ENCODE peak calls at places on chromosomes 7 and 10, in ten cellular contexts. Y is WTC11, L is mammary epithelial cell, H is cardiac muscle cell, B is dorsolateral prefrontal cortex, C is lower leg skin, K is endothelial cell, W is progenitor cell of endocrine pancreas, N is upper lobe of right lung, Q is mucosa of descending colon. U is an unnamed sample.

GRCh38 chr10:86596266-86596665 is 58.1 kb upstream of the OPN4 start:
- DNase-seq in Y (no peak), L (no peak), H (peak), B (no peak), C (peak), K (no peak), W (no peak), N (no peak), Q (no peak), U (no peak)

GRCh38 chr7:36473454-36474282 is 84.0 kb downstream of the ANLN start:
- DNase-seq in Y (peak), L (peak), H (peak), B (peak), C (no peak), K (peak), W (peak), N (no peak), Q (peak), U (no peak)

GRCh38 chr10:129035052-129035805 is 431.8 kb upstream of the MGMT start:
- DNase-seq in Y (no peak), L (no peak), H (no peak), B (no peak), C (peak), K (no peak), W (no peak), N (no peak), Q (peak), U (no peak)

GRCh38 chr10:22599048-22599561 is 115.3 kb downstream of the PIP4K2A start:
- DNase-seq in Y (no peak), L (peak), H (peak), B (no peak), C (no peak), K (no peak), W (no peak), N (no peak), Q (no peak), U (no peak)

GRCh38 chr10:117804470-117805011 is 242.2 kb downstream of the RAB11FIP2 start:
- DNase-seq in Y (no peak), L (no peak), H (no peak), B (peak), C (peak), K (no peak), W (no peak), N (peak), Q (no peak), U (peak)

GRCh38 chr7:2104107-2104710 is 128.5 kb downstream of the MAD1L1 start:
- DNase-seq in Y (peak), L (no peak), H (peak), B (peak), C (peak), K (peak), W (peak), N (peak), Q (peak), U (peak)

GRCh38 chr7:52586704-52587103 is 448.7 kb upstream of the POM121L12 start:
- DNase-seq in Y (no peak), L (no peak), H (no peak), B (no peak), C (no peak), K (no peak), W (no peak), N (no peak), Q (no peak), U (no peak)

GRCh38 chr7:131052285-131052942 is 275.3 kb upstream of the MKLN1 start:
- DNase-seq in Y (no peak), L (no peak), H (no peak), B (no peak), C (no peak), K (no peak), W (no peak), N (no peak), Q (no peak), U (no peak)

GRCh38 chr10:113720386-113720785 is 31.1 kb upstream of the PLEKHS1 start:
- DNase-seq in Y (no peak), L (no peak), H (no peak), B (no peak), C (no peak), K (no peak), W (no peak), N (no peak), Q (no peak), U (no peak)

GRCh38 chr7:23467731-23468720 is 2.3 kb downstream of the IGF2BP3 start:
- DNase-seq in Y (peak), L (peak), H (peak), B (no peak), C (no peak), K (peak), W (peak), N (no peak), Q (no peak), U (no peak)

GRCh38 chr7:75711076-75711475 is 27.7 kb downstream of the HIP1 start:
- DNase-seq in Y (no peak), L (no peak), H (peak), B (no peak), C (no peak), K (no peak), W (no peak), N (no peak), Q (no peak), U (no peak)

GRCh38 chr7:80508440-80508839 is 3.4 kb downstream of the GNAT3 start:
- DNase-seq in Y (no peak), L (no peak), H (peak), B (no peak), C (no peak), K (no peak), W (no peak), N (no peak), Q (no peak), U (peak)

GRCh38 chr10:88198023-88198422 is 334.6 kb downstream of the PTEN start:
- DNase-seq in Y (no peak), L (peak), H (no peak), B (no peak), C (no peak), K (no peak), W (no peak), N (no peak), Q (no peak), U (no peak)

GRCh38 chr10:98858525-98858924 is 377.1 kb downstream of the HPSE2 start:
- DNase-seq in Y (peak), L (no peak), H (peak), B (no peak), C (no peak), K (no peak), W (no peak), N (no peak), Q (no peak), U (no peak)

GRCh38 chr7:105776068-105776790 is 100.2 kb downstream of the ATXN7L1 start:
- DNase-seq in Y (peak), L (peak), H (peak), B (no peak), C (no peak), K (no peak), W (no peak), N (no peak), Q (no peak), U (peak)

GRCh38 chr7:152537639-152538038 is 101.8 kb upstream of the KMT2C start:
- DNase-seq in Y (no peak), L (no peak), H (no peak), B (no peak), C (no peak), K (no peak), W (no peak), N (no peak), Q (no peak), U (no peak)

GRCh38 chr7:50342616-50343114 is 38.1 kb downstream of the IKZF1 start:
- DNase-seq in Y (no peak), L (no peak), H (peak), B (no peak), C (no peak), K (no peak), W (no peak), N (no peak), Q (no peak), U (no peak)

GRCh38 chr10:104380336-104380735 is 26.7 kb downstream of the CFAP58 start:
- DNase-seq in Y (no peak), L (no peak), H (no peak), B (no peak), C (no peak), K (no peak), W (no peak), N (no peak), Q (no peak), U (no peak)

GRCh38 chr7:124201768-124202349 is 169.0 kb upstream of the TMEM229A start:
- DNase-seq in Y (no peak), L (peak), H (peak), B (no peak), C (no peak), K (no peak), W (no peak), N (no peak), Q (no peak), U (peak)

GRCh38 chr7:44438851-44439250 is 51.6 kb downstream of the NUDCD3 start:
- DNase-seq in Y (no peak), L (no peak), H (no peak), B (no peak), C (no peak), K (no peak), W (no peak), N (no peak), Q (no peak), U (no peak)

GRCh38 chr10:576130-576465 is 113.4 kb downstream of the DIP2C start:
- DNase-seq in Y (no peak), L (peak), H (peak), B (no peak), C (peak), K (no peak), W (no peak), N (no peak), Q (no peak), U (no peak)

GRCh38 chr10:7304110-7304509 is 106.7 kb downstream of the SFMBT2 start:
- DNase-seq in Y (no peak), L (no peak), H (no peak), B (no peak), C (no peak), K (no peak), W (no peak), N (no peak), Q (no peak), U (no peak)

GRCh38 chr10:96910488-96911395 is 78.6 kb downstream of the LCOR start:
- DNase-seq in Y (no peak), L (peak), H (peak), B (no peak), C (no peak), K (peak), W (no peak), N (no peak), Q (no peak), U (no peak)

GRCh38 chr10:114103286-114103685 is 59.6 kb downstream of the ADRB1 start:
- DNase-seq in Y (no peak), L (peak), H (peak), B (no peak), C (no peak), K (no peak), W (no peak), N (no peak), Q (no peak), U (peak)

DNA sequence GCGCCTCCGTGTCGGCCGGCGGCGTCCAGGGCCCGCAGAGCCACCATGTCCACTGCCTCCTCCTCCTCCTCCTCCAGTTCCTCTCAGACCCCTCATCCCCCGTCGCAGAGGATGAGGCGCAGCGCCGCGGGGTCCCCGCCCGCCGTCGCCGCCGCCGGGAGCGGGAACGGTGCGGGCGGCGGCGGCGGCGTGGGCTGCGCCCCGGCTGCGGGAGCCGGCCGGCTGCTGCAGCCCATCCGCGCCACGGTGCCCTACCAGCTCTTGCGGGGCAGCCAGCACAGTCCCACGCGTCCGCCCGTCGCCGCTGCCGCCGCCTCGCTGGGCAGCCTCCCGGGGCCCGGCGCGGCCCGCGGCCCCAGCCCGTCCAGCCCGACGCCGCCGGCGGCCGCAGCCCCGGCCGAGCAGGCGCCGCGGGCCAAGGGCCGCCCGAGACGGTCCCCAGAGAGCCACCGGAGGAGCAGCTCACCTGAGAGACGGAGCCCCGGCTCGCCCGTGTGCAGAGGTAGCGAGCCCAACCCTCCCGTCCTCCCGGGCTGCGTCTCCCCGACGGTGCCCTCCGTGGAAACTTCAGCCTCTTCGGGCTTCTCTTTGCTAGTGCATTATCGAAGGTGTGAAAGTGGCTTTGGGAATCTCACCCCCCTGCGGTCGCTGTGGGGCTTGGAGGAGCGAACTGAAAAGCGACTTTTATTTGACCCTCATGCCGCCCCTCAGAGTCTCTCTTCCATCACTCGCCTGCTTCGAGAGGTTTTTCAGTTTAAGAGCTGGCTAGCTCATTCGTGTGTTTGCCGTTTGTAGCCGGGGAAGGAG is 913 bp downstream of the GLCCI1 start:
- DNase-seq in Y (peak), L (peak), H (peak), B (peak), C (peak), K (peak), W (peak), N (peak), Q (peak), U (no peak)
- TF ChIP-seq CTCF in Y (no peak), L (peak), H (no peak), B (peak), C (no peak), K (no peak), W (peak), N (peak), Q (no peak), U (no peak)

DNA sequence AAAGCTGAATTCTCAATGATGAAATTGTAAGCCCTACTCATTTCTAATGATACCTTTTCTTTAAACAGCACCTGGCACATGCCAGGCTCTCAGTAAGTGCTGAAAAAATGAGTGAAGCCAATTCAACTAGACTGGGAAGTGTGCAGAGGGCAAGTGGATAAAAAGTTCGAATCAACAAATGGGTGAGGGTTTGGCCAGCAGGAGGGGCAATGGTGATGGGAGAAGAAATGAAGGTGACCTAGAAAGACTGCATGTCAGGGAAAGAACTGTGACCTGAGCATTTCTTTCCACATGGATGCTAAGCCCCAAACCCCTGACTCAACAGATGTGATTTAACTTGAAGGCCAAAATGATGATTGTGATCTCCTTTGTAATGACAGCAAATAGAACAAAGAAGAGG is 54.6 kb downstream of the DKK1 start:
- DNase-seq in Y (no peak), L (no peak), H (no peak), B (no peak), C (no peak), K (no peak), W (no peak), N (no peak), Q (no peak), U (no peak)
- TF ChIP-seq CTCF in Y (no peak), L (peak), H (no peak), B (no peak), C (no peak), K (no peak), W (no peak), N (no peak), Q (no peak), U (peak)

GRCh38 chr7:127588697-127589482 is 679 bp downstream of the ARF5 start:
- DNase-seq in Y (peak), L (peak), H (peak), B (peak), C (peak), K (peak), W (peak), N (peak), Q (peak), U (peak)
- TF ChIP-seq CTCF in Y (peak), L (peak), H (peak), B (peak), C (no peak), K (no peak), W (peak), N (peak), Q (no peak), U (peak)

DNA sequence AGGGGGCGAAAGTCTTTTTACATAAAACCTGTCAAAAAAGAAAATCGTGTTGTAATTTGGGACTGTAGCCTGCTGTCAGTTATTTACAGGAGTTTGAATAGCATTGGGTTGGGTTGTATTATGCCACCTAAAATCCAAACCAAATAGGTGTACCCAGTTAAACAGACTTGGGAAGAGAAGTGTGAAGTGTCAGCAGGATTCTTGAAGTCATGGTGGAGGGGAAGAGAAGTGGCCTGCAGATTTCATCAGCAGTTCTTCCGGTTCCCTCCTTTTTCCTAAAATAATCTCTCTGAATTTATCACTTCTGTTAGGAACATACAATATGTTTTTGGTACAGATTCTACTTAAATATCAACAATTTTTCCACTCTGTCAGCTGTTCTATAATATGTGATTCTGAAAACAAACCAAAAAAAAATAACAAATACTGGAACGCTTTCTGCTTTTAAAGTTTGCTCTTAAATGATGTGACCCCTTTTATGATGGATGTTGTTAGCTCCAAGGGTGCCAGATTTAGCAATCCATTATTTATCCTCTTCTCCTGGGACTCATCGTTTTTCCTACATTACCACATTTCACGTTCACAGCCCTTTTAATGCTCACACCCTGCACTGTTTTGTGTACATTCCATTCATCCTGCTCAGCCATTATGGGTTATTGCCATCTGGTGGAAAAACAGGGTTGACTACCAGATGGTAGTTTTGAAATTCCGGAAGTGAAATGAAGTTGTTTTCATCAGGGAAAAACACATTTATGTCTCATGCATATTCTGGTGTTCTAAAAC is 18.7 kb upstream of the ARHGAP12 start:
- DNase-seq in Y (no peak), L (peak), H (peak), B (no peak), C (peak), K (no peak), W (no peak), N (no peak), Q (no peak), U (no peak)
- TF ChIP-seq CTCF in Y (no peak), L (peak), H (peak), B (peak), C (no peak), K (no peak), W (peak), N (peak), Q (no peak), U (peak)

GRCh38 chr7:142033154-142033553 is 37.5 kb downstream of the MGAM start:
- DNase-seq in Y (no peak), L (no peak), H (no peak), B (no peak), C (no peak), K (no peak), W (no peak), N (no peak), Q (no peak), U (no peak)

GRCh38 chr7:142024547-142024946 is 28.9 kb downstream of the MGAM start:
- DNase-seq in Y (no peak), L (peak), H (no peak), B (no peak), C (no peak), K (no peak), W (no peak), N (no peak), Q (no peak), U (no peak)

GRCh38 chr7:142030846-142031245 is 35.2 kb downstream of the MGAM start:
- DNase-seq in Y (no peak), L (no peak), H (no peak), B (no peak), C (no peak), K (no peak), W (no peak), N (no peak), Q (no peak), U (no peak)

GRCh38 chr7:142025896-142026295 is 30.2 kb downstream of the MGAM start:
- DNase-seq in Y (no peak), L (peak), H (no peak), B (no peak), C (no peak), K (no peak), W (no peak), N (no peak), Q (no peak), U (no peak)

DNA sequence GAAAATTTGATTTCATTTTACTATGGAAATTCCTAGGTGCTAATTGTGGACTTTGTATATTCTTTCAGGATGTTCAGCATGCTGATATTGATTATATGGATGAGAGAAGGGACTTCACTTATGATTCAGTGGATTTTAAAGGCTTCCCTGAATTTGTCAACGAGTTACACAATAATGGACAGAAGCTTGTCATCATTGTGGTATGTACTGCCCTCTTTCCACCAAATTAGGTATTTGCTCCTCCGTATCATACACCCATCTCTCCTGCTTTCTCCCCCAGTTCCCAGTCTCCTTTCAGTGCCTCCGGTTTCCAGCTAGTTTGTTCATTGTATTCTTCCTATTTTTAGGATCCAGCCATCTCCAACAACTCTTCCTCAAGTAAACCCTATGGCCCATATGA is 34.6 kb downstream of the MGAM start:
- DNase-seq in Y (no peak), L (peak), H (no peak), B (no peak), C (no peak), K (no peak), W (no peak), N (no peak), Q (no peak), U (no peak)
- TF ChIP-seq CTCF in Y (no peak), L (peak), H (no peak), B (no peak), C (no peak), K (no peak), W (no peak), N (no peak), Q (no peak), U (no peak)

GRCh38 chr7:146773506-146773905 is 656.9 kb downstream of the CNTNAP2 start:
- DNase-seq in Y (no peak), L (no peak), H (no peak), B (no peak), C (no peak), K (no peak), W (no peak), N (no peak), Q (no peak), U (no peak)

GRCh38 chr7:146768941-146769340 is 652.3 kb downstream of the CNTNAP2 start:
- DNase-seq in Y (no peak), L (no peak), H (no peak), B (no peak), C (no peak), K (no peak), W (no peak), N (no peak), Q (no peak), U (no peak)

GRCh38 chr7:146772581-146772980 is 656.0 kb downstream of the CNTNAP2 start:
- DNase-seq in Y (peak), L (no peak), H (no peak), B (no peak), C (no peak), K (peak), W (no peak), N (no peak), Q (no peak), U (no peak)
- TF ChIP-seq CTCF in Y (peak), L (no peak), H (peak), B (no peak), C (no peak), K (peak), W (peak), N (no peak), Q (no peak), U (peak)

GRCh38 chr10:20287951-20288350 is 471.7 kb downstream of the PLXDC2 start:
- DNase-seq in Y (no peak), L (no peak), H (no peak), B (no peak), C (no peak), K (no peak), W (no peak), N (no peak), Q (no peak), U (no peak)
- TF ChIP-seq CTCF in Y (no peak), L (no peak), H (no peak), B (no peak), C (no peak), K (no peak), W (no peak), N (no peak), Q (no peak), U (no peak)

GRCh38 chr7:48139461-48139860 is 31.8 kb upstream of the ABCA13 start:
- DNase-seq in Y (peak), L (no peak), H (peak), B (no peak), C (no peak), K (no peak), W (no peak), N (no peak), Q (no peak), U (no peak)
- TF ChIP-seq CTCF in Y (no peak), L (peak), H (peak), B (no peak), C (no peak), K (no peak), W (peak), N (no peak), Q (no peak), U (peak)

U was measured in retinal pigment epithelial cell.